ENCODE peak calls at places on chromosomes 1 and 21, in four cellular contexts. One of them, this sample, is unnamed.

GRCh38 chr1:48139275-48139674 is 83.2 kb upstream of the SLC5A9 start:
- DNase-seq in ACHN: no peak
- DNase-seq in amniotic stem cell: no peak
- DNase-seq in DND-41: no peak
- DNase-seq in this sample: no peak

GRCh38 chr1:16420719-16421118 is 16.5 kb downstream of the SPATA21 start:
- DNase-seq in DND-41: peak; percentile 77
- DNase-seq in amniotic stem cell: no peak
- DNase-seq in ACHN: no peak
- DNase-seq in this sample: no peak

GRCh38 chr21:45302082-45303061 is 14.7 kb upstream of the POFUT2 start:
- DNase-seq in ACHN: no peak
- DNase-seq in amniotic stem cell: no peak
- DNase-seq in DND-41: no peak
- DNase-seq in this sample: no peak

GRCh38 chr1:150009604-150010387 is 730 bp downstream of the OTUD7B start:
- DNase-seq in DND-41: no peak
- DNase-seq in amniotic stem cell: peak; percentile 85
- DNase-seq in ACHN: peak; percentile 85
- DNase-seq in this sample: no peak

GRCh38 chr1:2314803-2315710 is 76.3 kb downstream of the MORN1 start:
- DNase-seq in ACHN: peak; percentile 68
- DNase-seq in DND-41: peak; percentile 63
- DNase-seq in amniotic stem cell: no peak
- DNase-seq in this sample: no peak

GRCh38 chr1:216528816-216529215 is 105.6 kb upstream of the USH2A start:
- DNase-seq in amniotic stem cell: no peak
- DNase-seq in DND-41: no peak
- DNase-seq in ACHN: no peak
- DNase-seq in this sample: no peak

GRCh38 chr1:51714374-51715019 is 97.6 kb downstream of the OSBPL9 start:
- DNase-seq in ACHN: no peak
- DNase-seq in DND-41: no peak
- DNase-seq in amniotic stem cell: no peak
- DNase-seq in this sample: no peak

GRCh38 chr1:162905759-162906158 is 44.8 kb upstream of the CCDC190 start:
- DNase-seq in ACHN: peak; percentile 76
- DNase-seq in amniotic stem cell: peak; percentile 24
- DNase-seq in DND-41: no peak
- DNase-seq in this sample: no peak

GRCh38 chr1:203701606-203702005 is 63.4 kb upstream of the LAX1 start:
- DNase-seq in ACHN: no peak
- DNase-seq in amniotic stem cell: no peak
- DNase-seq in DND-41: no peak
- DNase-seq in this sample: no peak

GRCh38 chr1:187680823-187681222 is 852.1 kb downstream of the PLA2G4A start:
- DNase-seq in DND-41: no peak
- DNase-seq in amniotic stem cell: no peak
- DNase-seq in ACHN: no peak
- DNase-seq in this sample: no peak

GRCh38 chr1:94105501-94105952 is 15.4 kb downstream of the ABCA4 start:
- DNase-seq in ACHN: no peak
- DNase-seq in DND-41: no peak
- DNase-seq in amniotic stem cell: no peak
- DNase-seq in this sample: no peak

GRCh38 chr1:7956218-7957032 is 5.1 kb upstream of the PARK7 start:
- DNase-seq in amniotic stem cell: no peak
- DNase-seq in DND-41: no peak
- DNase-seq in ACHN: peak; percentile 16
- DNase-seq in this sample: no peak

GRCh38 chr1:207821464-207822045 is 69.7 kb downstream of the CD46 start:
- DNase-seq in DND-41: no peak
- DNase-seq in amniotic stem cell: no peak
- DNase-seq in ACHN: no peak
- DNase-seq in this sample: no peak

GRCh38 chr1:10727703-10728348 is 68.6 kb downstream of the CASZ1 start:
- DNase-seq in amniotic stem cell: no peak
- DNase-seq in ACHN: no peak
- DNase-seq in DND-41: no peak
- DNase-seq in this sample: no peak

GRCh38 chr1:235397733-235398132 is 30.5 kb downstream of the TBCE start:
- DNase-seq in ACHN: no peak
- DNase-seq in amniotic stem cell: peak; percentile 93
- DNase-seq in DND-41: no peak
- DNase-seq in this sample: no peak

GRCh38 chr1:119859647-119860046 is 36.7 kb downstream of the ADAM30 start:
- DNase-seq in ACHN: peak; percentile 41
- DNase-seq in DND-41: peak; percentile 83
- DNase-seq in amniotic stem cell: no peak
- DNase-seq in this sample: no peak

GRCh38 chr1:206814716-206815341 is 42.5 kb upstream of the IL10 start:
- DNase-seq in amniotic stem cell: no peak
- DNase-seq in ACHN: peak; percentile 67
- DNase-seq in DND-41: no peak
- DNase-seq in this sample: no peak

GRCh38 chr21:36756527-36756926 is 57.6 kb downstream of the SIM2 start:
- DNase-seq in ACHN: no peak
- DNase-seq in amniotic stem cell: no peak
- DNase-seq in DND-41: no peak
- DNase-seq in this sample: no peak

GRCh38 chr1:235739631-235740030 is 90.0 kb upstream of the GNG4 start:
- DNase-seq in amniotic stem cell: no peak
- DNase-seq in DND-41: no peak
- DNase-seq in ACHN: no peak
- DNase-seq in this sample: no peak

GRCh38 chr1:106268070-106268469 is 788.4 kb upstream of the PRMT6 start:
- DNase-seq in amniotic stem cell: no peak
- DNase-seq in DND-41: no peak
- DNase-seq in ACHN: peak; percentile 22
- DNase-seq in this sample: no peak

GRCh38 chr21:15964181-15964855 is 234.5 kb downstream of the USP25 start:
- DNase-seq in DND-41: no peak
- DNase-seq in ACHN: no peak
- DNase-seq in amniotic stem cell: no peak
- DNase-seq in this sample: no peak